ENCODE peak calls at places on chromosomes 16 and 17, in four cellular contexts. M is HepG2, O is A549, Q is K562. R is an unnamed sample.

GRCh38 chr16:20904507-20905079 is 4.0 kb downstream of the LYRM1 start:
- DNase-seq in M (peak; percentile 40), Q (no peak), O (no peak), R (no peak)

GRCh38 chr16:55915116-55915827 is 40.1 kb upstream of the CES5A start:
- DNase-seq in Q (no peak), O (no peak), M (no peak), R (no peak)

GRCh38 chr17:2075336-2076056 is 20.6 kb downstream of the HIC1 start:
- DNase-seq in O (no peak), Q (no peak), M (no peak), R (peak; percentile 28)

GRCh38 chr16:66846831-66847230 is 2.6 kb downstream of the CA7 start:
- DNase-seq in O (no peak), M (no peak), Q (peak; percentile 4), R (no peak)

GRCh38 chr16:47721016-47721673 is 260.0 kb downstream of the PHKB start:
- DNase-seq in M (peak; percentile 23), O (no peak), Q (no peak), R (no peak)

GRCh38 chr17:43998552-43998951 is 5.9 kb upstream of the NAGS start:
- DNase-seq in O (no peak), Q (no peak), M (no peak), R (no peak)

GRCh38 chr16:47049901-47050583 is 76.6 kb upstream of the DNAJA2 start:
- DNase-seq in O (no peak), M (no peak), Q (peak; percentile 32), R (no peak)

GRCh38 chr17:3920940-3921852 is 4.9 kb upstream of the P2RX1 start:
- DNase-seq in O (no peak), M (no peak), Q (no peak), R (no peak)

GRCh38 chr16:48053346-48053745 is 102.4 kb downstream of the ABCC12 start:
- DNase-seq in M (no peak), O (no peak), Q (no peak), R (peak; percentile 64)

GRCh38 chr17:5837055-5837491 is 233.1 kb upstream of the WSCD1 start:
- DNase-seq in M (peak; percentile 66), Q (no peak), O (peak; percentile 73), R (no peak)

GRCh38 chr16:87853411-87854052 is 15.8 kb downstream of the SLC7A5 start:
- DNase-seq in O (peak; percentile 82), Q (peak; percentile 93), M (peak; percentile 89), R (peak; percentile 94)

GRCh38 chr16:50857881-50858280 is 116.0 kb downstream of the CYLD start:
- DNase-seq in Q (no peak), O (no peak), M (no peak), R (no peak)

GRCh38 chr17:80441133-80441578 is 26.2 kb downstream of the ENDOV start:
- DNase-seq in Q (peak; percentile 87), O (peak; percentile 68), M (peak; percentile 35), R (peak; percentile 91)

GRCh38 chr16:77794586-77794985 is 6.2 kb downstream of the VAT1L start:
- DNase-seq in Q (no peak), O (no peak), M (no peak), R (no peak)

GRCh38 chr16:58500329-58501241 is 642 bp downstream of the NDRG4 start:
- DNase-seq in M (no peak), O (no peak), Q (no peak), R (peak; percentile 38)

GRCh38 chr16:66058181-66058580 is 308.3 kb upstream of the CDH5 start:
- DNase-seq in M (no peak), O (no peak), Q (no peak), R (no peak)

GRCh38 chr17:13480877-13481276 is 120.9 kb downstream of the HS3ST3A1 start:
- DNase-seq in M (no peak), O (no peak), Q (no peak), R (no peak)

GRCh38 chr16:2364638-2365210 is 24.2 kb upstream of the ABCA3 start:
- DNase-seq in O (no peak), M (no peak), Q (no peak), R (no peak)

GRCh38 chr17:45234641-45235040 is 13.0 kb downstream of the FMNL1 start:
- DNase-seq in Q (peak; percentile 62), O (no peak), M (peak; percentile 69), R (peak; percentile 81)

GRCh38 chr16:46673320-46674013 is 15.5 kb downstream of the VPS35 start:
- DNase-seq in M (peak; percentile 79), O (peak; percentile 74), Q (peak; percentile 77), R (peak; percentile 62)

DNA sequence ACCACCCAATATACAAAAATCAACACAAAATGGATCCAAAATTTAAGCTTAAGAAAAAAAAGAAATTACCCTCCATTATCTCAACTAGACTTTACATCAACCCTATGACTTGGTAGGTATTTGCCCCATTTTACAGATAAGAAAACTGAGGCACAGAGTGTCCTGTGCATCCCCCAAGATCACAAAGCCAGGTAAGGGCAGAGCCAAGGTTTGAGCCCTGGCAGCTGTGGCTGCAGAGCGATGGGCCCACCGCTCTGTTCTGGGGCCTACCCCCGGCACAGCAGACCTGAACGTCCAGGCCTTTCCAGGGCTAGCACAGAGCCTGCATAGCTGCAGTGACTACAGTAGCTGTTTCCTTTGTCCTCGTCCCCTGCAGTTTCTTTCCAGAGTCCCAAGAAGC is 417.6 kb downstream of the SOX9 start:
- DNase-seq in Q (no peak), M (no peak), O (no peak), R (no peak)
- TF ChIP-seq HMGXB4 in Q (no peak), M (no peak), O (no peak), R (no peak)

DNA sequence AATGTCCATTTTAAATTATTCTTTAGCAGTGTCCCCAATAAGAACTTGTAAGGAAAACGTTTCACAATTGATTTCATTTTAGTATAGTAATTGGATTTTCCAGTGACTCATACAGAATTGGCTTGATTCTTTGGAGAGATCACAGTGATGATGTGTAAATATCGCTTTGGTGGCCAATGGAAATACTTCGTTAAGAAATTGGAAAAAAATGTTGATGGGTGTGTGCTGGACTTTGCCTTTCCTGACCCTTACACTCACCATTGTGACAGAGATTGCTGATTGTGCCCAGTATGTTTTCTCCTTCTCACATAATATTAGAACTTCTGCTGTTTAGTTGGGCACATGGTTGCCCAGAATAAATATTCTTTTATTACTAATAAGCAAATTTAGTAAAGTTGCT is 7.4 kb upstream of the EFCAB13 start:
- DNase-seq in M (peak; percentile 68), O (no peak), Q (no peak), R (no peak)
- TF ChIP-seq HMGXB4 in M (no peak), O (no peak), Q (no peak), R (no peak)

DNA sequence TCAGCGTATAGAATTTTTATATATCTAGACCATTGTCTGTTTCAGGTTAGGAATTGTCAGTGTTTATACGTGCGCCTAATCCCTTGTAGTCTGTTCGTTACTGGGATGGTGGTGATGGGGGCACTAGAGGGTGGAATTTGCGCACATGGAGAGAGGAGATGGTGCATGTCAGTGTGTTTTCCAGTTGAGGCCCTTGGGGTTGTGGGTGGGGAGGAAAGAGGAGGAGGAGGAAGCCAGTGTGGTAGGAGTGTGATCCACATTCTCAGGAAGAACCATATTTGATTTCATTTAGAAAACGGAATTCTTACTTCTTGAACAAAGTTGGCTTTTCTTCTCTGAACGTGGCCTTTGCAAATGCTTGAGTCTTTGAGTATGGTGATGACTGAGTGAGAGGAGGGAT is 98.8 kb downstream of the PRKCB start:
- DNase-seq in M (no peak), Q (no peak), O (no peak), R (no peak)
- TF ChIP-seq HMGXB4 in M (no peak), Q (no peak), O (no peak), R (no peak)

DNA sequence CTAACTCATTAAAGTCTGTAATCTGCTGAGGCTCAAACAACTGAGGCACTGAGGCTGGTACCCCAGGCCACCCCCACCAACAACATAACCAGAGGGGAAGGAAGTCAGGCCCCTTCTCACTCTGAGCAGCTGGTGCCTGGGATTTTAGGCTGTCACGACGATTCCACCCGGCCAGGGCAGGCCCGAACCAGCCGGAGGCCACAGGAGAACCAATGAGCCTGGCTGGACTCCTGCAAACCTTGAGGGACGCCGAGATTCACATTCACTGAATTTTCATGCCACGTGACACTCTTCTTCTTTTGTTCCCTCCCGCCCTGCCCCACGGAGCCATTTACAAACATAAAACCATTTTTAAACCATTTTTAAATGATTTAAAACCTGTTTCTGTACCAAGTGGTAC is 48.1 kb downstream of the RPH3AL start:
- DNase-seq in O (no peak), M (no peak), Q (no peak), R (peak; percentile 57)
- TF ChIP-seq HMGXB4 in O (no peak), M (no peak), Q (no peak), R (no peak)